ENCODE peak calls at places on chromosome 12, in four cellular contexts. B, X, T and H are unnamed samples.

GRCh38 chr12:106919910-106920544 is 35.7 kb upstream of the TMEM263 start:
- DNase-seq in X (no peak), T (no peak), B (peak; percentile 14), H (peak; percentile 18)

GRCh38 chr12:40801861-40802260 is 109.6 kb downstream of the CNTN1 start:
- DNase-seq in T (no peak), B (no peak), X (no peak), H (no peak)

GRCh38 chr12:108270035-108270840 is 68.9 kb downstream of the CMKLR1 start:
- DNase-seq in X (no peak), B (no peak), T (no peak), H (no peak)

GRCh38 chr12:58888131-58888783 is 32.0 kb downstream of the LRIG3 start:
- DNase-seq in B (peak; percentile 38), T (peak; percentile 70), X (no peak), H (peak; percentile 81)

GRCh38 chr12:96434107-96434506 is 33.9 kb upstream of the CDK17 start:
- DNase-seq in T (no peak), B (no peak), X (peak; percentile 61), H (peak; percentile 99)

GRCh38 chr12:76020731-76021672 is 10.6 kb downstream of the PHLDA1 start:
- DNase-seq in B (no peak), T (no peak), X (peak; percentile 43), H (peak; percentile 100)

GRCh38 chr12:111446631-111447570 is 41.2 kb downstream of the SH2B3 start:
- DNase-seq in B (no peak), X (no peak), T (no peak), H (no peak)

GRCh38 chr12:113040722-113041168 is 15.8 kb upstream of the DTX1 start:
- DNase-seq in X (no peak), B (peak; percentile 37), T (peak; percentile 85), H (peak; percentile 25)

GRCh38 chr12:43113153-43113552 is 438.9 kb downstream of the ADAMTS20 start:
- DNase-seq in X (no peak), B (no peak), T (no peak), H (peak; percentile 68)

GRCh38 chr12:24222968-24223367 is 273.5 kb upstream of the SOX5 start:
- DNase-seq in B (no peak), T (no peak), X (no peak), H (peak; percentile 78)

GRCh38 chr12:55142896-55143870 is 17.0 kb downstream of the OR9K2 start:
- DNase-seq in X (peak; percentile 12), B (peak; percentile 24), T (no peak), H (peak; percentile 10)

GRCh38 chr12:32039917-32040575 is 66.6 kb upstream of the BICD1 start:
- DNase-seq in X (no peak), B (no peak), T (no peak), H (no peak)

GRCh38 chr12:82793882-82794281 is 107.2 kb downstream of the TMTC2 start:
- DNase-seq in X (no peak), B (no peak), T (no peak), H (no peak)

GRCh38 chr12:106655577-106655976 is 72.8 kb downstream of the RFX4 start:
- DNase-seq in B (no peak), T (no peak), X (no peak), H (no peak)

GRCh38 chr12:91155990-91156389 is 26.6 kb downstream of the DCN start:
- DNase-seq in B (no peak), X (no peak), T (no peak), H (no peak)

GRCh38 chr12:33192226-33192625 is 247.4 kb downstream of the SYT10 start:
- DNase-seq in T (no peak), B (no peak), X (no peak), H (no peak)

GRCh38 chr12:100826323-100826722 is 31.7 kb downstream of the ANO4 start:
- DNase-seq in X (no peak), T (peak; percentile 33), B (peak; percentile 6), H (peak; percentile 37)

GRCh38 chr12:70227911-70228310 is 15.3 kb upstream of the CNOT2 start:
- DNase-seq in B (no peak), X (no peak), T (no peak), H (no peak)

GRCh38 chr12:110201995-110202394 is 77.8 kb downstream of the IFT81 start:
- DNase-seq in B (no peak), X (no peak), T (no peak), H (no peak)

GRCh38 chr12:94644141-94644575 is 6.2 kb downstream of the TMCC3 start:
- DNase-seq in B (no peak), T (peak; percentile 33), X (no peak), H (peak; percentile 68)

GRCh38 chr12:32159925-32160324 is 53.3 kb downstream of the BICD1 start:
- DNase-seq in B (no peak), T (no peak), X (no peak), H (peak; percentile 74)

GRCh38 chr12:108117163-108117849 is 11.8 kb upstream of the WSCD2 start:
- DNase-seq in B (no peak), T (no peak), X (no peak), H (no peak)

GRCh38 chr12:57389033-57389432 is 41.8 kb downstream of the R3HDM2 start:
- DNase-seq in B (no peak), X (no peak), T (no peak), H (peak; percentile 88)

GRCh38 chr12:27525373-27525772 is 1.4 kb downstream of the PPFIBP1 start:
- DNase-seq in B (peak; percentile 67), T (no peak), X (no peak), H (peak; percentile 79)

GRCh38 chr12:288687-289086 is 26.1 kb upstream of the SLC6A13 start:
- DNase-seq in T (peak; percentile 39), B (no peak), X (no peak), H (peak; percentile 72)

GRCh38 chr12:60704171-60704914 is 1108.5 kb downstream of the SLC16A7 start:
- DNase-seq in T (no peak), B (no peak), X (no peak), H (no peak)

GRCh38 chr12:56996793-56997545 is 9.4 kb downstream of the ZBTB39 start:
- DNase-seq in X (no peak), B (no peak), T (no peak), H (no peak)

GRCh38 chr12:55930771-55931316 is at the start of gene DGKA:
- DNase-seq in T (peak; percentile 41), B (peak; percentile 18), X (peak; percentile 79), H (peak; percentile 61)

GRCh38 chr12:111444706-111445310 is 39.1 kb downstream of the SH2B3 start:
- DNase-seq in B (peak; percentile 80), X (peak; percentile 61), T (peak; percentile 83), H (no peak)

DNA sequence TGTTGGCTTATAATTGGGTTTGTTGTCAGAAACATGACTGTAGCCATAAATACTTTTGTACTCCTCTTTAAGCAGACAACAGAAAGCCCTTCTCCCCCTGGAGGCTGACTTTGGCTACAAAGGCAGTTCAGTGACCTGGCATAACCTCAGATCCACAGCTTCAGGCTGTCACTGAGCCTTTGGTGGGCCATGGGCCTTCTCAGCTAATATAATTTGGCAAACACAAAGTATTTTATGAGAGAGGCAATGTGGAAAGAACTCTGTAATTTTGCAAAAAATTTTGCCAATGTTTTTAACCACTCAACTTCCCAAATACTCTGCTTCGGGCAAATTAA is 15.5 kb upstream of the MGP start:
- DNase-seq in T (peak; percentile 56), B (peak; percentile 40), X (no peak), H (no peak)
- TF ChIP-seq CTCF in T (peak; percentile 21), B (peak; percentile 18), X (no peak), H (no peak)

DNA sequence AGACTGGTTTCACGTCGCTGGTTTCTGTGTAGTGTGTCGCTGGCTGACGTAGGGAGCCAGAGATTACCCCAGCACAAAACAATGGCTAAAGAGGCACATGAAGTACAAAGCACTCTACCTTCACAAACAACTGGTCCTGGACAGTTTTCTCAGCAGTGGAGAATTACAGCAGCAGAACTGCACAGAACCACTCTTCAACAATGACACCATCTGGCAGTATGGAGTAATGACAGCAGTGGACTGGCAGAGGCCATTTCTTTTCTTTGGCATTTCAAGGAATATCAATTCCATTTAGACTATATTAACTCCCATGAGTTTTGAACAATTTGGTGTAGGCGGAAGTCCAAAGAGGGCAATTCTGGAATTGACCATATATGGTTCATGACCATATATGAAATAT is 1074.1 kb downstream of the AACS start:
- DNase-seq in T (no peak), B (no peak), X (no peak), H (no peak)
- TF ChIP-seq CTCF in T (no peak), B (no peak), X (no peak), H (peak; percentile 13)

GRCh38 chr12:21697829-21698630 is 40.4 kb upstream of the LDHB start:
- DNase-seq in T (no peak), X (no peak), B (no peak), H (peak; percentile 6)
- TF ChIP-seq CTCF in T (peak; percentile 86), X (peak; percentile 80), B (peak; percentile 70), H (peak; percentile 58)

GRCh38 chr12:121956041-121956341 is 37.6 kb downstream of the CFAP251 start:
- DNase-seq in T (no peak), B (no peak), X (no peak), H (no peak)

GRCh38 chr12:121949643-121950397 is 31.4 kb downstream of the CFAP251 start:
- DNase-seq in B (no peak), T (no peak), X (no peak), H (peak; percentile 95)

GRCh38 chr12:121953293-121953692 is 34.9 kb downstream of the CFAP251 start:
- DNase-seq in X (no peak), B (no peak), T (no peak), H (no peak)

GRCh38 chr12:121955258-121956040 is 37.1 kb downstream of the CFAP251 start:
- DNase-seq in B (no peak), T (no peak), X (no peak), H (no peak)

GRCh38 chr12:121953695-121954094 is 35.3 kb downstream of the CFAP251 start:
- DNase-seq in B (no peak), X (no peak), T (no peak), H (no peak)
- TF ChIP-seq CTCF in B (no peak), X (no peak), T (no peak), H (no peak)

GRCh38 chr12:3964404-3964803 is 91.2 kb upstream of the PARP11 start:
- DNase-seq in T (no peak), X (no peak), B (peak; percentile 7), H (no peak)
- TF ChIP-seq CTCF in T (peak; percentile 41), X (no peak), B (peak; percentile 43), H (no peak)

GRCh38 chr12:128969480-128970055 is 116.3 kb downstream of the GLT1D1 start:
- DNase-seq in X (no peak), B (no peak), T (no peak), H (no peak)
- TF ChIP-seq CTCF in X (peak; percentile 30), B (no peak), T (no peak), H (peak; percentile 16)

GRCh38 chr12:6056406-6057211 is 67.9 kb downstream of the VWF start:
- DNase-seq in B (no peak), X (peak; percentile 9), T (no peak), H (no peak)

GRCh38 chr12:6059860-6060565 is 64.5 kb downstream of the VWF start:
- DNase-seq in B (no peak), X (no peak), T (no peak), H (no peak)

GRCh38 chr12:6059221-6059620 is 65.2 kb downstream of the VWF start:
- DNase-seq in B (no peak), T (no peak), X (no peak), H (no peak)

GRCh38 chr12:6058481-6059161 is 65.8 kb downstream of the VWF start:
- DNase-seq in T (no peak), X (no peak), B (no peak), H (no peak)

DNA sequence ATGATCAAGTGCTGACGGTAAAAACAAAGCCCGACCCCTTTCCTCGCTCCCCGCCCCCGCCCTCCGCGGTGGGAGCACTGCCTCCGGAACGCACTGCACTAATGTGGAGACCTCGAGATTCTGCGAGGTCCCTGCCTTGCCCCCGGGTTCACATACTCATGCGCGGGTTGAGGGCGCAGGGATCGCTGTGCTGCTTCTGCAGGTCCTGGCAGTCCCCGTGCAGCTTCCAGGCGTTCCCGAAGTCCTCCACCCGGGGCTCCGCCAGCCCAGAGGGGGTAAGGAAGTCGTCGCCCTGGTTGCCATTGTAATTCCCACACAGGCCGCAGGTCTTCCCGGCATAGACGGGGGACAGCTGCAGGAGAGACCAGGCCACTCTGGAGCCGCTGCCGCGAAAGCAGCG is 66.8 kb downstream of the VWF start:
- DNase-seq in T (no peak), X (no peak), B (peak; percentile 33), H (no peak)
- TF ChIP-seq CTCF in T (no peak), X (no peak), B (no peak), H (no peak)